ENCODE peak calls at places on chromosomes 13 and 19, in ten cellular contexts. O is left kidney; G is fibroblast of the aortic adventitia; M is substantia nigra; J is stimulated activated CD4-positive, alpha-beta T cell treated with anti-CD3 and anti-CD28 coated beads, Interleukin-1b, Interleukin-23, amount 100 ng/mL, for 24 hours; Y is T-helper 1 cell; X is amniotic stem cell; V is SW 1271; R is activated naive CD4-positive, alpha-beta T cell treated with Interleukin-2 at 50 U/mL for 16 hours; B is myocyte. C is an unnamed sample.

GRCh38 chr19:21463449-21464105 is 41.8 kb upstream of the ZNF429 start:
- DNase-seq in G (no peak), R (peak), X (no peak), B (no peak), V (peak), Y (no peak), O (peak), M (no peak), J (no peak), C (no peak)

GRCh38 chr13:111216166-111216960 is 101.3 kb downstream of the ARHGEF7 start:
- DNase-seq in V (no peak), O (peak), G (peak), R (peak), M (no peak), B (peak), X (no peak), J (no peak), Y (no peak), C (no peak)

GRCh38 chr13:94063096-94063495 is 416.4 kb downstream of the DCT start:
- DNase-seq in X (no peak), G (peak), B (peak), V (no peak), M (no peak), J (no peak), O (peak), R (no peak), Y (no peak), C (no peak)

GRCh38 chr13:112974125-112974524 is 5.1 kb downstream of the MCF2L start:
- DNase-seq in R (no peak), V (no peak), O (no peak), X (no peak), J (no peak), G (no peak), Y (no peak), M (no peak), B (no peak), C (no peak)

GRCh38 chr13:76828316-76828741 is 57.9 kb downstream of the KCTD12 start:
- DNase-seq in B (no peak), X (no peak), G (no peak), V (no peak), J (no peak), O (no peak), Y (no peak), M (no peak), R (no peak), C (no peak)

GRCh38 chr19:46618670-46619231 is 6.1 kb downstream of the PTGIR start:
- DNase-seq in G (peak), V (no peak), X (no peak), J (no peak), O (no peak), Y (no peak), M (no peak), R (no peak), B (peak), C (no peak)

GRCh38 chr13:23579886-23580706 is 9.9 kb downstream of the TNFRSF19 start:
- DNase-seq in M (no peak), J (no peak), O (no peak), B (no peak), V (no peak), Y (no peak), R (no peak), G (no peak), X (no peak), C (no peak)

GRCh38 chr13:44713793-44714469 is 137.8 kb upstream of the TSC22D1 start:
- DNase-seq in G (peak), M (no peak), Y (no peak), R (no peak), O (no peak), J (no peak), X (peak), V (peak), B (peak), C (no peak)

GRCh38 chr19:17041994-17042393 is 15.4 kb upstream of the CPAMD8 start:
- DNase-seq in B (peak), V (no peak), J (no peak), O (peak), M (no peak), X (no peak), R (no peak), G (peak), Y (no peak), C (peak)

GRCh38 chr13:46165485-46166220 is 16.3 kb downstream of the LCP1 start:
- DNase-seq in X (no peak), R (peak), O (no peak), M (no peak), J (no peak), Y (no peak), V (no peak), B (no peak), G (no peak), C (no peak)

GRCh38 chr19:49440439-49441209 is 703 bp downstream of the SLC17A7 start:
- DNase-seq in X (no peak), B (no peak), G (no peak), R (no peak), O (no peak), J (no peak), M (no peak), Y (no peak), V (no peak), C (no peak)

GRCh38 chr19:33904681-33905080 is 108.0 kb downstream of the KCTD15 start:
- DNase-seq in J (no peak), R (no peak), V (no peak), Y (no peak), G (no peak), B (peak), M (no peak), X (no peak), O (peak), C (peak)

GRCh38 chr13:44031555-44031954 is 151.9 kb downstream of the LACC1 start:
- DNase-seq in Y (no peak), R (no peak), O (no peak), G (no peak), J (no peak), X (no peak), V (no peak), B (no peak), M (no peak), C (no peak)

GRCh38 chr19:5222821-5223321 is 117.7 kb downstream of the PTPRS start:
- DNase-seq in X (no peak), R (no peak), V (no peak), B (no peak), Y (no peak), M (no peak), G (no peak), O (no peak), J (no peak), C (no peak)

GRCh38 chr13:65783383-65783782 is 1446.8 kb downstream of the PCDH9 start:
- DNase-seq in O (no peak), M (no peak), R (no peak), J (no peak), X (no peak), G (no peak), Y (no peak), B (no peak), V (no peak), C (no peak)

GRCh38 chr13:106260352-106260751 is 275.1 kb downstream of the EFNB2 start:
- DNase-seq in X (no peak), B (no peak), Y (no peak), J (no peak), O (no peak), V (no peak), R (no peak), M (no peak), G (no peak), C (no peak)

GRCh38 chr19:48975947-48976847 is 11.1 kb downstream of the FTL start:
- DNase-seq in Y (no peak), R (peak), G (no peak), O (peak), J (no peak), B (no peak), X (no peak), V (peak), M (no peak), C (no peak)

GRCh38 chr19:53870485-53870844 is 2.8 kb downstream of the MYADM start:
- DNase-seq in R (no peak), V (no peak), M (no peak), B (no peak), G (no peak), Y (no peak), J (no peak), X (no peak), O (peak), C (no peak)

GRCh38 chr13:38951525-38952313 is 38.9 kb downstream of the STOML3 start:
- DNase-seq in R (no peak), M (no peak), Y (no peak), O (no peak), J (no peak), V (no peak), B (no peak), G (no peak), X (no peak), C (no peak)

GRCh38 chr13:42992585-42993122 is 613 bp upstream of the EPSTI1 start:
- DNase-seq in R (no peak), V (no peak), J (no peak), G (no peak), B (no peak), X (no peak), O (no peak), Y (no peak), M (no peak), C (no peak)

GRCh38 chr13:51822106-51822840 is 18.3 kb upstream of the DHRS12 start:
- DNase-seq in X (no peak), B (no peak), O (no peak), M (no peak), J (no peak), R (peak), Y (no peak), G (no peak), V (no peak), C (no peak)

GRCh38 chr19:38049105-38049649 is 142.2 kb downstream of the SIPA1L3 start:
- DNase-seq in O (no peak), G (no peak), R (peak), V (no peak), Y (peak), B (no peak), M (no peak), X (no peak), J (no peak), C (no peak)

GRCh38 chr13:106212436-106213010 is 322.9 kb downstream of the EFNB2 start:
- DNase-seq in X (no peak), J (no peak), V (no peak), M (no peak), R (no peak), Y (no peak), G (no peak), O (no peak), B (peak), C (no peak)

GRCh38 chr19:7595466-7596133 is at the start of gene CAMSAP3:
- DNase-seq in V (no peak), R (peak), B (peak), J (no peak), G (peak), X (no peak), M (no peak), Y (no peak), O (peak), C (no peak)

GRCh38 chr19:6023085-6023682 is 45.2 kb upstream of the RANBP3 start:
- DNase-seq in R (no peak), O (no peak), M (no peak), J (no peak), X (peak), B (peak), V (peak), Y (no peak), G (peak), C (no peak)

GRCh38 chr19:53792721-53793433 is 31.2 kb downstream of the NLRP12 start:
- DNase-seq in B (peak), G (peak), V (peak), M (peak), J (peak), X (peak), Y (peak), R (peak), O (peak), C (peak)

GRCh38 chr19:48635263-48635965 is 1.8 kb downstream of the DBP start:
- DNase-seq in J (peak), G (no peak), M (peak), Y (peak), R (peak), X (no peak), O (peak), B (peak), V (peak), C (no peak)

GRCh38 chr13:28329395-28330158 is 165.4 kb downstream of the FLT1 start:
- DNase-seq in B (no peak), J (no peak), R (no peak), M (no peak), X (peak), V (peak), G (peak), O (peak), Y (no peak), C (no peak)

GRCh38 chr19:13748169-13748884 is 16.0 kb upstream of the MRI1 start:
- DNase-seq in Y (no peak), G (peak), O (peak), X (no peak), M (no peak), J (no peak), V (peak), B (no peak), R (no peak), C (no peak)